ENCODE peak calls at places on chromosomes 2 and 18, in seven cellular contexts. V, G, B, X, O, D and H are unnamed samples.

GRCh38 chr18:42901161-42901560 is 214.3 kb downstream of the RIT2 start:
- DNase-seq in V (no peak), X (no peak), O (no peak), G (no peak), B (no peak), D (no peak), H (no peak)

GRCh38 chr2:41414486-41415230 is 633.2 kb upstream of the PKDCC start:
- DNase-seq in D (no peak), X (peak), G (no peak), O (peak), B (peak), V (no peak), H (no peak)

GRCh38 chr2:170185319-170185718 is 7.4 kb downstream of the MYO3B start:
- DNase-seq in V (no peak), O (no peak), D (no peak), X (no peak), G (no peak), B (no peak), H (no peak)

GRCh38 chr2:44528595-44528994 is 166.8 kb downstream of the CAMKMT start:
- DNase-seq in G (no peak), B (no peak), X (no peak), V (no peak), O (no peak), D (no peak), H (no peak)

GRCh38 chr2:19045151-19045550 is 313.3 kb downstream of the OSR1 start:
- DNase-seq in G (no peak), D (no peak), V (no peak), X (no peak), O (no peak), B (no peak), H (no peak)

GRCh38 chr2:189153608-189154007 is 26.0 kb downstream of the COL5A2 start:
- DNase-seq in G (no peak), X (no peak), B (no peak), D (no peak), O (no peak), V (no peak), H (no peak)

GRCh38 chr18:39724652-39725051 is 2159.1 kb upstream of the CELF4 start:
- DNase-seq in O (no peak), B (no peak), X (no peak), G (no peak), V (no peak), D (no peak), H (no peak)

GRCh38 chr2:48715956-48716355 is 39.6 kb downstream of the LHCGR start:
- DNase-seq in D (no peak), O (no peak), G (no peak), B (no peak), V (no peak), X (no peak), H (no peak)

GRCh38 chr2:203498161-203498560 is 36.9 kb downstream of the RAPH1 start:
- DNase-seq in V (no peak), X (no peak), O (no peak), B (no peak), D (no peak), G (no peak), H (no peak)

GRCh38 chr2:53751728-53752127 is 15.9 kb upstream of the CHAC2 start:
- DNase-seq in G (no peak), B (no peak), X (no peak), D (no peak), V (no peak), O (no peak), H (no peak)

GRCh38 chr2:41968182-41968578 is 79.6 kb upstream of the PKDCC start:
- DNase-seq in B (no peak), V (no peak), X (no peak), D (no peak), G (no peak), O (no peak), H (no peak)

GRCh38 chr2:114698504-114698903 is 256.1 kb downstream of the DPP10 start:
- DNase-seq in D (no peak), X (no peak), V (no peak), B (no peak), G (no peak), O (no peak), H (no peak)

GRCh38 chr2:205877501-205877900 is 195.2 kb downstream of the NRP2 start:
- DNase-seq in B (no peak), X (no peak), G (no peak), D (no peak), V (no peak), O (no peak), H (no peak)

GRCh38 chr18:57051586-57052044 is 95.3 kb upstream of the BOD1L2 start:
- DNase-seq in G (peak), V (peak), X (no peak), B (peak), O (no peak), D (no peak), H (no peak)

GRCh38 chr18:22983175-22983574 is 50.0 kb downstream of the RBBP8 start:
- DNase-seq in X (no peak), O (peak), V (no peak), D (no peak), G (no peak), B (peak), H (no peak)

GRCh38 chr2:36477744-36478143 is 120.2 kb downstream of the FEZ2 start:
- DNase-seq in V (no peak), B (no peak), D (no peak), G (no peak), X (no peak), O (no peak), H (no peak)

GRCh38 chr2:36476411-36476810 is 120.8 kb downstream of the CRIM1 start:
- DNase-seq in G (no peak), O (no peak), V (no peak), D (no peak), B (no peak), X (no peak), H (no peak)

GRCh38 chr2:36478999-36479398 is 119.0 kb downstream of the FEZ2 start:
- DNase-seq in G (no peak), X (no peak), B (peak), V (no peak), O (no peak), D (no peak), H (no peak)

GRCh38 chr2:36478332-36478738 is 119.6 kb downstream of the FEZ2 start:
- DNase-seq in X (no peak), V (no peak), G (no peak), O (no peak), B (no peak), D (no peak), H (no peak)

DNA sequence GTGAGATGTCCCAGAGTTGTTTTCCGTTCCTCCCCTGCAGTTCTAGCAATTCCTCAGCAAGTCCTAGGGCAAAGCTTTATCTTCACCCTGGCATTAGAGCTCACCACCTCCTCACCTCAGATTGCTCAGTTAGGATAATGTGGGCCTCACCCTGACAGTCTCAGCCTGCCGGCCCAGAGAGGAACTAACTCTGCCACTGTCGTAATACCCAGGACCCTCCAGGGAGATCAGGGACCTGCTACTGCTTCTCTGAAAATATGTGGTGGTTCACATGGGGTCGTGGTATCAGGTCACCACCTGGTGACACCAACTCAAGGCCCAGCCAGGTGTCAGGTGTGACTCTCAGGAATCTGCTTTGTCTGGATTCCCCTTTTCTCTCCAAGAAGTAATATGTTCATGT is 120.7 kb downstream of the FEZ2 start:
- DNase-seq in D (no peak), B (no peak), G (no peak), X (no peak), V (no peak), O (no peak), H (no peak)
- TF ChIP-seq POLR2A in D (no peak), B (no peak), G (no peak), X (no peak), V (no peak), O (no peak), H (no peak)

DNA sequence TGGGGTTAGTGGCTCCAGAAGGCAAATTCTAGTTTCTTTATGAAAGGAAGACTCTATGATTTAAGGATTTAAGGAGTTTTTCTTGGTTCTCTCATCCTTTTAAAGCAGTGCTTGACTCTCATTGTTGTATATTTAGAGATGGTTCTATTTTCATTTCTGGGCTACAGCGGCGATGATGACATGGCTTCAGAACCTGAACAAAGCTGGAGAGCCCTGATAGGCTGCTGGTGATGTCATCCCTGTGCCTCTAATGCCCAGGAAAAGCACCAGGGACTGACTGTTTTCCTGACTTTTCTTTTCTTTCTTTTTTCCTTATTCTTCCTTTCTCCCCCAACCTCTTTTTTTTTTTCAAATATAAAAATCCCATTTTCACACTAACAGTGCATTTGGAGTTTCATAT is 583.3 kb upstream of the PIK3C3 start:
- DNase-seq in B (no peak), V (no peak), D (no peak), G (no peak), O (no peak), X (no peak), H (no peak)
- TF ChIP-seq POLR2AphosphoS5 in B (no peak), V (no peak), D (no peak), G (no peak), O (no peak), X (no peak), H (no peak)

GRCh38 chr2:96123290-96123689 is 6.9 kb upstream of the ADRA2B start:
- DNase-seq in O (no peak), X (no peak), V (no peak), D (no peak), G (no peak), B (no peak), H (no peak)
- TF ChIP-seq POLR2A in O (no peak), X (no peak), V (no peak), D (no peak), G (no peak), B (no peak), H (no peak)

DNA sequence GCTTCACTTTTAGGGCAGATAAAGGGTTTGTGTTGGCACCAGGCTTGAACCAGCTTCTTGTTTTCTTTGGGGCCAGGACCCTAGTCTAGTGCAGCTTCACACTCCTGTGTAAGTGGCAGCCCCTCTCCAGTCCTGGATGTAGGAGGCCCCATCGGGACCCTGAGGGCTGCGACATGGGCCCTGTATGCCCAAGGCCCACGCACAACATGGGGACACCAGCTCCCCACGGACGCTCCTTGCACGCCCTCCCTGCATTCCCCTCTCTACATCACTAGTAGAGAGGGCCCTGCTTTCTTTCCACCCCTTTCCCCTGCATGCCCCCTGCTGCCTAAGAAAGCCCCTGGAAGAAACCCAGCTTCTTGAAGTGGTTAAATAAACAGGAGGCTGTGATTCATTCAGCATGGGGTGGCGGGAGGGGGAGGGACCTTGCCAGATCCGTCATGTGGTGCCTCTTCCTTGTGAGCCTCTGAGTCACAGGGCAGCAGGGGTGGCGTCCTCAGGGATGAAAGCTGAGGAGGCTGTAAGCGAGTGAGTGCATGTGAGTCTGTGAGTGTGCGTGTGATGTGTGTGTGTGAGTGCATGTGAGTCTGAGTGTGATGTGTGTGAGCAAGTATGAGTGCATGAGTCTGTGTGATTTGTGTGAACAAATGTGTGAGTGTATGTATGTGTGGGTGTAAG is 42.5 kb downstream of the COPS8 start:
- DNase-seq in O (peak), D (peak), V (peak), X (peak), B (no peak), G (peak), H (no peak)
- TF ChIP-seq POLR2AphosphoS5 in O (no peak), D (peak), V (peak), X (no peak), B (no peak), G (peak), H (no peak)

GRCh38 chr18:12011962-12012549 is 30.7 kb downstream of the IMPA2 start:
- DNase-seq in O (no peak), V (peak), B (no peak), D (no peak), X (no peak), G (peak), H (no peak)
- TF ChIP-seq POLR2A in O (no peak), V (no peak), B (no peak), D (no peak), X (no peak), G (peak), H (no peak)